ENCODE peak calls at places on chromosomes 12 and 14, in four cellular contexts. U is HepG2, I is SK-N-SH, D is K562. O is an unnamed sample.

GRCh38 chr14:99393059-99393655 is 87.5 kb downstream of the SETD3 start:
- DNase-seq in I (peak), D (peak), U (peak), O (peak)

GRCh38 chr12:2719405-2719804 is 75.4 kb upstream of the FKBP4 start:
- DNase-seq in D (no peak), U (no peak), I (no peak), O (no peak)

GRCh38 chr14:75628816-75629215 is 31.9 kb downstream of the ERG28 start:
- DNase-seq in D (no peak), I (no peak), U (no peak), O (no peak)

GRCh38 chr12:51087818-51088217 is 4.4 kb upstream of the CSRNP2 start:
- DNase-seq in D (no peak), U (no peak), I (no peak), O (no peak)

GRCh38 chr12:79514730-79515525 is 175.8 kb downstream of the PAWR start:
- DNase-seq in U (no peak), D (no peak), I (no peak), O (no peak)

GRCh38 chr12:64733857-64734256 is 25.3 kb downstream of the GNS start:
- DNase-seq in I (no peak), D (no peak), U (no peak), O (peak)

GRCh38 chr12:34033628-34034296 is 11.5 kb downstream of the ALG10 start:
- DNase-seq in D (peak), I (peak), U (peak), O (peak)

GRCh38 chr12:103905730-103906349 is 24.4 kb upstream of the HSP90B1 start:
- DNase-seq in I (no peak), D (no peak), U (no peak), O (no peak)

GRCh38 chr12:55736780-55737580 is 5.9 kb upstream of the GDF11 start:
- DNase-seq in I (peak), U (peak), D (peak), O (peak)

GRCh38 chr12:112992541-112993398 is 14.5 kb downstream of the OAS2 start:
- DNase-seq in I (peak), U (peak), D (peak), O (peak)

GRCh38 chr14:72547999-72548398 is 345.9 kb downstream of the DPF3 start:
- DNase-seq in I (peak), U (no peak), D (no peak), O (no peak)

GRCh38 chr14:23154876-23155587 is 28.4 kb downstream of the SLC7A8 start:
- DNase-seq in I (no peak), D (peak), U (no peak), O (no peak)

GRCh38 chr12:111826982-111827381 is 15.0 kb upstream of the MAPKAPK5 start:
- DNase-seq in U (no peak), I (no peak), D (no peak), O (no peak)

GRCh38 chr12:117872521-117873169 is 96.1 kb downstream of the KSR2 start:
- DNase-seq in I (no peak), U (no peak), D (no peak), O (no peak)

GRCh38 chr12:57461904-57462306 is 2.3 kb downstream of the GLI1 start:
- DNase-seq in U (no peak), D (no peak), I (no peak), O (no peak)

GRCh38 chr12:25615119-25615518 is 62.0 kb upstream of the LMNTD1 start:
- DNase-seq in D (peak), U (no peak), I (no peak), O (no peak)

GRCh38 chr12:6635856-6636521 is at the start of gene LPAR5:
- DNase-seq in I (peak), U (no peak), D (peak), O (peak)

GRCh38 chr14:74549588-74549987 is 56.0 kb downstream of the ISCA2 start:
- DNase-seq in D (no peak), I (no peak), U (no peak), O (no peak)

GRCh38 chr12:76666272-76666845 is 97.6 kb upstream of the ZDHHC17 start:
- DNase-seq in I (no peak), U (no peak), D (no peak), O (no peak)

GRCh38 chr12:69007166-69007857 is 74.3 kb upstream of the CPM start:
- DNase-seq in I (no peak), U (no peak), D (no peak), O (no peak)

GRCh38 chr12:30796891-30797371 is 42.2 kb upstream of the CAPRIN2 start:
- DNase-seq in U (no peak), I (peak), D (no peak), O (no peak)

GRCh38 chr14:38042356-38042755 is 165.3 kb upstream of the SSTR1 start:
- DNase-seq in D (no peak), I (no peak), U (peak), O (peak)

GRCh38 chr12:108117163-108117849 is 11.8 kb upstream of the WSCD2 start:
- DNase-seq in D (peak), I (no peak), U (no peak), O (no peak)

GRCh38 chr12:50740307-50740706 is 23.6 kb upstream of the ATF1 start:
- DNase-seq in U (no peak), D (no peak), I (no peak), O (no peak)

GRCh38 chr12:120117961-120118709 is 1.6 kb upstream of the RAB35 start:
- DNase-seq in U (peak), D (peak), I (no peak), O (no peak)

GRCh38 chr12:65565601-65566560 is 258.4 kb upstream of the HMGA2 start:
- DNase-seq in D (peak), U (no peak), I (no peak), O (no peak)

GRCh38 chr12:6030081-6030480 is 85.0 kb upstream of the ANO2 start:
- DNase-seq in I (no peak), D (no peak), U (no peak), O (no peak)

GRCh38 chr14:49553892-49554291 is 32.3 kb downstream of the RPS29 start:
- DNase-seq in U (no peak), D (no peak), I (no peak), O (no peak)

GRCh38 chr14:49820176-49820575 is 32.4 kb downstream of the NEMF start:
- DNase-seq in I (no peak), D (no peak), U (no peak), O (no peak)

GRCh38 chr12:58288191-58288590 is 346.8 kb downstream of the ATP23 start:
- DNase-seq in I (peak), D (no peak), U (no peak), O (no peak)

GRCh38 chr14:72054929-72055328 is 122.7 kb downstream of the RGS6 start:
- DNase-seq in D (no peak), U (no peak), I (no peak), O (no peak)

GRCh38 chr14:91554535-91555332 is 44.6 kb upstream of the PPP4R3A start:
- DNase-seq in U (peak), I (no peak), D (no peak), O (no peak)

GRCh38 chr12:96444403-96444802 is 44.2 kb upstream of the CDK17 start:
- DNase-seq in I (no peak), D (no peak), U (no peak), O (no peak)

GRCh38 chr12:106205208-106206069 is 42.4 kb downstream of the CKAP4 start:
- DNase-seq in D (no peak), I (no peak), U (peak), O (peak)
- TF ChIP-seq MAX in D (no peak), I (no peak), U (no peak), O (peak)

DNA sequence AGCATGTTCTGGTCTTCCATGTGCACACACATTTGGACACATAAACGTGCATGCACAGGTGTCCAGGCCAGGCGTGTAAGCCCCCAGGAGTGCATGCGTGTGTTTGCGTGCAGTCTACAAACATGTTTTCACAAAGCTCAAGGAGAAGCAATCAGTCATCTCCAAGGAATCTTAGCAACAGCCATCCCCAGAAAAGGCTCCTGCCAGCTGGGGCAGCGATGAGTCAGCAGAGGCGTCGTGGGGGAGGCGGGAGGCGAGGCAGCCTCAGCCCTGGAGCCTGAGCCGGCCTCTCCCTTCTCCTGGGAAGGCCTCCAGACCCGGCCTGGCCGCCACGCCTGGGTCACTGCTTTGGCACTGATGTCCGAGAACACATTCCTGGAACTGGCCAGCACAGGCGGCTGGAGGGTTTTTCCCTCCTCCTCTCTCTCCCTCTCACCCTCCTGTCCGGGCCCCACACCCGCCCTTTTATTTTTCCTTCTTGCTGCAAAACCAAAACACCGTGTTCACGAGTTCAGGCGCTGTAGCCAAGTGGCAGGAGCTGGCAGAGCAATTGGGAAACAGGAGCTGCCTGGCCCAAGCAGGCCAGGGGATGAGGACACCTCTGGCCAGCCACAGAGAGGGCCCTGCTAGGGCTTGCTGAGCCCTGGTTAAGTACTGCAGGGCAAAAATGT is 92.7 kb downstream of the LRRC74A start:
- DNase-seq in D (peak), I (peak), U (peak), O (peak)
- TF ChIP-seq ELF1 in D (no peak), I (no peak), U (no peak), O (no peak)

GRCh38 chr12:534216-534615 is 74.5 kb downstream of the B4GALNT3 start:
- DNase-seq in I (no peak), D (no peak), U (no peak), O (no peak)
- TF ChIP-seq MAX in I (no peak), D (no peak), U (no peak), O (no peak)

GRCh38 chr12:122840580-122841513 is 5.6 kb downstream of the HIP1R start:
- DNase-seq in U (no peak), D (no peak), I (peak), O (no peak)
- TF ChIP-seq ELF1 in U (no peak), D (no peak), I (no peak), O (no peak)